ENCODE peak calls at places on chromosomes 3 and 15, in six cellular contexts. A is prostate gland, X is HFFc6, C is SK-N-SH, M is adrenal gland, D is fibroblast of pulmonary artery. P is an unnamed sample.

GRCh38 chr15:94075349-94075748 is 156.0 kb upstream of the MCTP2 start:
- DNase-seq in A (no peak), X (no peak), C (peak; percentile 17), M (no peak), D (peak; percentile 19), P (no peak)

GRCh38 chr3:12249519-12249918 is 39.4 kb upstream of the PPARG start:
- DNase-seq in A (no peak), X (no peak), C (no peak), M (no peak), D (no peak), P (no peak)

GRCh38 chr3:38834110-38834509 is 18.1 kb upstream of the SCN10A start:
- DNase-seq in A (peak; percentile 15), X (peak; percentile 59), C (no peak), M (peak; percentile 20), D (peak; percentile 90), P (no peak)

GRCh38 chr15:39767921-39768320 is 14.7 kb downstream of the FSIP1 start:
- DNase-seq in A (no peak), X (no peak), C (no peak), M (no peak), D (no peak), P (no peak)

GRCh38 chr3:40713306-40713705 is 188.5 kb downstream of the ZNF621 start:
- DNase-seq in A (peak; percentile 46), X (no peak), C (no peak), M (no peak), D (no peak), P (no peak)

GRCh38 chr3:129001817-129002572 is 891 bp downstream of the EFCC1 start:
- DNase-seq in A (no peak), X (no peak), C (peak; percentile 58), M (no peak), D (no peak), P (no peak)

GRCh38 chr15:37217567-37217966 is 117.2 kb upstream of the MEIS2 start:
- DNase-seq in A (no peak), X (no peak), C (no peak), M (no peak), D (no peak), P (no peak)

GRCh38 chr3:46078712-46079400 is 51.6 kb upstream of the XCR1 start:
- DNase-seq in A (peak; percentile 93), X (peak; percentile 93), C (peak; percentile 64), M (peak; percentile 90), D (peak; percentile 96), P (no peak)

GRCh38 chr15:75030023-75030413 is 6.6 kb downstream of the PPCDC start:
- DNase-seq in A (no peak), X (no peak), C (no peak), M (peak; percentile 53), D (peak; percentile 50), P (no peak)

GRCh38 chr3:31361391-31362273 is 171.1 kb upstream of the STT3B start:
- DNase-seq in A (no peak), X (peak; percentile 91), C (no peak), M (no peak), D (peak; percentile 66), P (no peak)

GRCh38 chr15:89349212-89349558 is 14.6 kb upstream of the POLG start:
- DNase-seq in A (no peak), X (no peak), C (no peak), M (no peak), D (no peak), P (no peak)

GRCh38 chr3:45737222-45737621 is 48.0 kb downstream of the SACM1L start:
- DNase-seq in A (no peak), X (no peak), C (no peak), M (no peak), D (no peak), P (no peak)

GRCh38 chr15:70094690-70095311 is 2.9 kb downstream of the TLE3 start:
- DNase-seq in A (peak; percentile 44), X (no peak), C (no peak), M (no peak), D (peak; percentile 31), P (no peak)

GRCh38 chr3:142613491-142613890 is 17.3 kb downstream of the PLS1 start:
- DNase-seq in A (no peak), X (no peak), C (no peak), M (no peak), D (no peak), P (no peak)

GRCh38 chr3:42545284-42545900 is 36.4 kb downstream of the SEC22C start:
- DNase-seq in A (no peak), X (no peak), C (no peak), M (no peak), D (no peak), P (no peak)

GRCh38 chr3:45819543-45819942 is 22.4 kb downstream of the LZTFL1 start:
- DNase-seq in A (no peak), X (peak; percentile 27), C (no peak), M (no peak), D (no peak), P (no peak)

GRCh38 chr15:92797168-92798052 is 102.7 kb upstream of the CHD2 start:
- DNase-seq in A (peak; percentile 81), X (peak; percentile 80), C (peak; percentile 62), M (peak; percentile 55), D (peak; percentile 91), P (peak; percentile 49)

GRCh38 chr3:10941972-10942371 is 50.6 kb upstream of the SLC6A1 start:
- DNase-seq in A (no peak), X (peak; percentile 8), C (no peak), M (no peak), D (no peak), P (no peak)

GRCh38 chr15:62413786-62414185 is 248.7 kb upstream of the C2CD4B start:
- DNase-seq in A (no peak), X (no peak), C (peak; percentile 32), M (no peak), D (no peak), P (no peak)

GRCh38 chr3:50147861-50148260 is 7.3 kb upstream of the SEMA3F start:
- DNase-seq in A (no peak), X (no peak), C (peak; percentile 90), M (no peak), D (no peak), P (no peak)

GRCh38 chr3:50150404-50150750 is 4.7 kb upstream of the SEMA3F start:
- DNase-seq in A (no peak), X (no peak), C (no peak), M (no peak), D (no peak), P (no peak)

GRCh38 chr3:50147447-50147846 is 7.7 kb upstream of the SEMA3F start:
- DNase-seq in A (no peak), X (no peak), C (peak; percentile 68), M (no peak), D (no peak), P (no peak)

GRCh38 chr3:50147016-50147415 is 8.1 kb upstream of the SEMA3F start:
- DNase-seq in A (no peak), X (no peak), C (no peak), M (no peak), D (no peak), P (no peak)

GRCh38 chr3:50146316-50146901 is 8.7 kb upstream of the SEMA3F start:
- DNase-seq in A (peak; percentile 63), X (no peak), C (no peak), M (no peak), D (no peak), P (no peak)
- TF ChIP-seq CTCF in A (no peak), X (peak; percentile 12), C (peak; percentile 20), M (no peak), D (no peak), P (no peak)

DNA sequence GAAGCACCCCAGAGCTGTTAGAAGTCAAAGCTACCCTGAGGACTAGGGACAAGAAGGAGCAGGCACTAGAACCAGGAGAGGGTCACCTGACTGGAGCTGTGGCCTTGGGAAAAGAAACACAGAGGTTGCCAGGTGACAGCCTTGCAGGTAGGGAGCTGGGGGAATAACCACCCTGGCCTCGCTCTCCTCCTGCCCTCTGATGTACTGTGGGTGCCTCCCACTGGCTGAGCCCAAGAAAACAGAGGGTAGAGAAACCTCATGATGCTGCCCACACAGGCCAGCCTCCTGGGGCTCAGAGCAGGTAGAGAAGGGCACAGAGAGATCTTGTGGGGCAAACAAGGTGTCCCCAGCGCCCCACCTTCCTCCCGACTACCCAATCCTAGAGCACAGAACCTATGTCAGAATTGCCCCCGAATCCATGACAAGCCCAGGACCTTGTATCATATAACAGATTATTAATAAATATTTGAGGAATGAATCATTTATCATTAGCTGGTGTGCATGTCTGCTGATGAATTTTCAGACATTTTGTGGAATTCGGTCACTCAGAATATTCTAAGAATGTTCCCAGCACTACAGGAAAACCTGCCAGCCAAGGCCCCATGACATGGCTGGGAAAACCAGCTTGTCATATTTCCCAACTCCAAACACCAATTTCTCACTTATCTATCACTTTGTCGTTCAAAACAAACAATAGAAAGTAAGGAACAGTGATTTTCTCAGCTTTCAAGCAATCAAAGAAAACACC is 59.8 kb upstream of the MEX3B start:
- DNase-seq in A (no peak), X (peak; percentile 63), C (no peak), M (no peak), D (peak; percentile 75), P (no peak)
- TF ChIP-seq CTCF in A (no peak), X (no peak), C (peak; percentile 14), M (no peak), D (no peak), P (no peak)

DNA sequence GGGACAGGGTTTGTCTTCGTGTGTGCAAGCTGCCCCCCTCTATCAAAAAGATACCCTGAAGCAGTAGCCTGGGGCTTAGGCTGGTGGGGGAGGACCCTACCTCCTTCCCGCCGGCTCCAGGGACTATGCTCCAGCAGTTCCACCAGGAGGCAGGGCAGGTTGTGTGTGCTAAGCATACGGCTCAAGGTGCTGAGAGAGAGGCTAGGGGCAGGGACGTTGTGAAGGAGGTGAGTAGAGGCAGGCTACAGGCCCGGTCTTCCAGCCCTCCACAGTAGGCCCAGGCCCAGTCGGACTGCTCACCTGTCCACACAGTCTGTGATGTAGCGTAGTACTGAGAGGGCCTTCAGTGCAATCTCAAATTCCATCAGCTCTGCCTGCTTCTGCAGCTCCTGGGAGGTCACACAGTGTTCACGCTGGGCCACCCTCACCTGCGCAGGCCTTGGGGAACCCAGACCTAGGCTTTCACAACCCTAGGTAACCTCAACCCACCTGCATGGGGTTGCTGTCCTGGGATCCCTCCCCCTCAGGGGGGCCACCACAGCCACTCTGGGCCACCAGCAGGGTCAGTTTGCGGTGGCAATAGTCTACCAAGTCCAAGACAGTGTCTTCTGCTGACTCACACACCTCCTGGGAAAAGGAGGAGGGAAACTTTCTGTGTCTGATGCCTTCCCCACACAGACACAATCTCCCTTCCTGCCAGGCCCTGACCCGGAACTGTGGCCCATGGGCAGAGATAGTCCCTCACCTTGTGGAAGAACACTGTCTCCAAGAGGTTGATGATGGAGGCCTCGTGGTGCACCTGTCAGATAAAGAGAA is 2.4 kb upstream of the RASSF1 start:
- DNase-seq in A (no peak), X (no peak), C (no peak), M (no peak), D (no peak), P (no peak)
- TF ChIP-seq CTCF in A (no peak), X (peak; percentile 27), C (no peak), M (no peak), D (peak; percentile 6), P (no peak)

GRCh38 chr3:183560607-183561006 is 5.1 kb upstream of the KLHL6 start:
- DNase-seq in A (no peak), X (no peak), C (no peak), M (no peak), D (no peak), P (no peak)
- TF ChIP-seq CTCF in A (no peak), X (peak; percentile 51), C (no peak), M (no peak), D (no peak), P (peak; percentile 45)